ENCODE peak calls at places on chromosomes 13 and 19, in ten cellular contexts. A is A549, X is NB4, C is GM12878, W is K562, Q is H1, K is HCT116, I is HepG2, B is endothelial cell of umbilical vein, O is WTC11. H is an unnamed sample.
A peak's percentile ranks its signal among the peaks of the same experiment; 100 is the strongest.

GRCh38 chr19:55620951-55621672 is 3.3 kb downstream of the ZNF784 start:
- DNase-seq in C (no peak), I (no peak), Q (no peak), A (no peak), X (peak; percentile 59), B (no peak), W (no peak), K (no peak), O (no peak), H (no peak)

GRCh38 chr19:11195681-11196080 is 1.7 kb downstream of the KANK2 start:
- DNase-seq in X (no peak), B (no peak), C (no peak), W (no peak), Q (no peak), O (no peak), K (no peak), I (no peak), A (no peak), H (no peak)

GRCh38 chr13:99993660-99994455 is 12.3 kb downstream of the ZIC2 start:
- DNase-seq in I (no peak), K (no peak), A (no peak), O (no peak), Q (no peak), W (no peak), B (no peak), C (no peak), X (no peak), H (no peak)

GRCh38 chr19:17530586-17530985 is 19.1 kb downstream of the PGLS start:
- DNase-seq in C (no peak), X (peak; percentile 87), I (peak; percentile 39), W (no peak), Q (no peak), K (no peak), A (no peak), O (peak; percentile 57), B (no peak), H (no peak)

GRCh38 chr19:3213159-3213558 is 11.3 kb upstream of the CELF5 start:
- DNase-seq in I (no peak), Q (no peak), O (no peak), W (no peak), B (no peak), X (no peak), A (no peak), K (no peak), C (no peak), H (no peak)

GRCh38 chr19:11261902-11262839 is at the start of gene DOCK6:
- DNase-seq in C (no peak), A (no peak), Q (no peak), X (peak; percentile 37), K (no peak), I (no peak), B (no peak), O (peak; percentile 60), W (peak; percentile 51), H (peak; percentile 91)

GRCh38 chr13:94656766-94657165 is 55.1 kb downstream of the GPR180 start:
- DNase-seq in W (peak; percentile 54), O (no peak), C (peak; percentile 12), B (peak; percentile 33), I (no peak), Q (no peak), K (no peak), X (no peak), A (peak; percentile 35), H (no peak)

GRCh38 chr19:902446-903226 is 9.4 kb downstream of the RNU6-9 start:
- DNase-seq in Q (no peak), X (no peak), O (no peak), A (no peak), C (no peak), K (no peak), I (no peak), W (no peak), B (no peak), H (no peak)

GRCh38 chr13:114311387-114311786 is 2.9 kb upstream of the CHAMP1 start:
- DNase-seq in O (no peak), W (no peak), A (no peak), X (peak; percentile 23), K (no peak), C (no peak), B (no peak), I (no peak), Q (no peak), H (no peak)

GRCh38 chr13:114313061-114313860 is 1.0 kb upstream of the CHAMP1 start:
- DNase-seq in K (no peak), B (peak; percentile 29), I (no peak), C (peak; percentile 63), X (peak; percentile 46), Q (no peak), W (peak; percentile 47), A (peak; percentile 11), O (no peak), H (no peak)

GRCh38 chr13:114315074-114315785 is 927 bp downstream of the CHAMP1 start:
- DNase-seq in C (no peak), I (no peak), K (no peak), Q (no peak), A (no peak), W (no peak), O (no peak), X (peak; percentile 31), B (peak; percentile 9), H (no peak)

GRCh38 chr13:114311908-114312307 is 2.4 kb upstream of the CHAMP1 start:
- DNase-seq in C (no peak), K (no peak), A (no peak), O (no peak), B (no peak), W (no peak), Q (no peak), I (no peak), X (peak; percentile 81), H (no peak)

GRCh38 chr13:114314074-114314912 is at the start of gene CHAMP1:
- DNase-seq in I (peak; percentile 90), C (peak; percentile 73), K (peak; percentile 92), Q (peak; percentile 59), X (peak; percentile 99), W (peak; percentile 96), B (peak; percentile 94), A (peak; percentile 94), O (peak; percentile 85), H (peak; percentile 99)
- TF ChIP-seq MAX in I (peak; percentile 92), C (peak; percentile 86), K (peak; percentile 97), Q (peak; percentile 72), X (peak; percentile 97), W (peak; percentile 80), B (peak; percentile 63), A (peak; percentile 65), O (peak; percentile 76), H (peak; percentile 82)

DNA sequence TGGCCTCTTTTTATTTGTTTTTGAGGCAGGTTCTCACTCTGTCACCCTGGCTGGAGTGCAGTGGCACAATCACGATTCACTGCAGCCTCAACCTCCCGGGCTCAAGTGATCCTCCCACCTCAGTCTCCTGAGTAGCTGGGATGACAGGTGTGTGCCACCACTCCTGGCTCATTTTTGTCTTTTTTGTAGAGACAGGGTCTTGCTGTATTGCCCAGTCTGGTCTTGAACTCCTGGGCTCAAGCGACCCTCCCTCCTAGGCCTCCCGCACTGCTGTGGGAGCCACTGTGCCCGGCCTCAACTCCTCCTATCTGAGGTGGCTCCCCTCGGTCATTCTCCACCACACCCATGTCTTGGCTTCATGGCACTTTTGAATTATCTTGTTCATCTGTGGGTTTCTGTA is 8.0 kb downstream of the CKM start:
- DNase-seq in B (no peak), W (no peak), C (no peak), I (no peak), K (no peak), A (no peak), O (no peak), Q (no peak), X (no peak), H (no peak)
- TF ChIP-seq MAX in B (no peak), W (no peak), C (no peak), I (no peak), K (no peak), A (no peak), O (no peak), Q (no peak), X (no peak), H (no peak)

GRCh38 chr13:73335938-73336337 is 277.1 kb downstream of the KLF5 start:
- DNase-seq in C (no peak), I (no peak), B (no peak), X (no peak), A (peak; percentile 28), W (no peak), O (no peak), K (no peak), Q (no peak), H (no peak)

GRCh38 chr13:73338389-73338788 is 279.6 kb downstream of the KLF5 start:
- DNase-seq in O (no peak), I (no peak), W (no peak), K (no peak), C (no peak), A (peak; percentile 39), B (no peak), X (no peak), Q (no peak), H (no peak)

GRCh38 chr13:73337511-73337910 is 278.7 kb downstream of the KLF5 start:
- DNase-seq in W (no peak), C (no peak), Q (no peak), O (no peak), K (no peak), A (no peak), B (no peak), I (no peak), X (no peak), H (no peak)

GRCh38 chr13:73335226-73335625 is 276.4 kb downstream of the KLF5 start:
- DNase-seq in X (peak; percentile 10), K (peak; percentile 59), B (peak; percentile 57), O (no peak), A (peak; percentile 79), I (no peak), Q (no peak), C (peak; percentile 24), W (no peak), H (no peak)

DNA sequence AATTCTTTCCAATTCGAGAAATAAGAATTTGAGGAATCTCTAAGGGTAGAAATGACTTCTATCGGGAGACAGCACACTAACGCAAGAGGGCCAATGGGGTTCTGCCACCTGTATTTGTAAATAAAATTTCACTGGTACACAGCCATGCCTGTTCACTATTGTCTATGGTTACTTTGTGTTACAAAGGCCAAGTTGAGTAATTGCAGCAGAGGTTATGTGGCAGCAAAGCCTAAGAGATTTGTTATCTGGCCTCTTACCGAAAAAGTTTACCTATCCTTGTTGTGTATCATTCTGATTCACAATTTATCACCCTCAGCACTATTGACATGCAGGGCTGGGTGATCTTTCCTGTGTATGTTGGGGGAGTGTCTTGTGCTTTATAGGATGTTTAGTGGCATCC is 278.0 kb downstream of the KLF5 start:
- DNase-seq in O (no peak), K (no peak), Q (no peak), B (no peak), A (peak; percentile 79), I (peak; percentile 19), W (no peak), C (no peak), X (no peak), H (no peak)
- TF ChIP-seq MAX in O (no peak), K (no peak), Q (no peak), B (no peak), A (peak; percentile 43), I (no peak), W (no peak), C (no peak), X (no peak), H (no peak)

DNA sequence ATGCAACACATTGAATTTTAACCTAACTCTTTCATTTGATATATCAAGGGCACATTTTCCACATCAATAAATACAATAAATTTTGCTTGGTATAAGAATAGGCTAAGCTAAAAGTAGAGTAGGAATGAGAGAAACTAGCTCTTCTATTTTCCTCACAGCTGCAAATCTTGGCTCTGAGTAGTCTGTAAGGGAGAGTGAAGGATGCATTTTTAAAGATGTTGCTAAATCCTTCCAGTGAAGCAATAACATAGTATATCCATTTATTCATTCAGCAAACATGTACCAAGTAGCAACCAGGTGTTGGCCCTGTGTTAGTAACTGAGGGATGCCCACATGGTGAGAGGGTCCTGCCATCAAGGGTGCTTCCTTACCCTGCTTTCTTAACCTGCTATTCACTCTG is 799.9 kb downstream of the PCDH9 start:
- DNase-seq in O (no peak), W (no peak), X (no peak), Q (no peak), I (no peak), B (no peak), C (no peak), A (no peak), K (no peak), H (no peak)
- TF ChIP-seq MAX in O (no peak), W (no peak), X (no peak), Q (no peak), I (no peak), B (no peak), C (no peak), A (no peak), K (no peak), H (no peak)

H was measured in SK-N-SH.